ENCODE peak calls at places on chromosomes 7 and 10, in seven cellular contexts. One of them, this sample, is unnamed.

GRCh38 chr7:114297121-114297520 is 117.5 kb upstream of the FOXP2 start:
- ATAC-seq in upper lobe of left lung: no peak
- ATAC-seq in upper lobe of right lung: no peak
- ATAC-seq in lower lobe of right lung: no peak
- ATAC-seq in CD4-positive, alpha-beta T cell: no peak
- ATAC-seq in lung: no peak
- ATAC-seq in HepG2: no peak
- ATAC-seq in this sample: no peak

GRCh38 chr10:46090258-46090812 is 44.3 kb upstream of the MSMB start:
- ATAC-seq in upper lobe of left lung: no peak
- ATAC-seq in upper lobe of right lung: no peak
- ATAC-seq in lower lobe of right lung: no peak
- ATAC-seq in CD4-positive, alpha-beta T cell: no peak
- ATAC-seq in lung: no peak
- ATAC-seq in HepG2: peak
- ATAC-seq in this sample: no peak

GRCh38 chr7:33748793-33749192 is 156.5 kb upstream of the BMPER start:
- ATAC-seq in upper lobe of left lung: no peak
- ATAC-seq in upper lobe of right lung: no peak
- ATAC-seq in lower lobe of right lung: no peak
- ATAC-seq in CD4-positive, alpha-beta T cell: no peak
- ATAC-seq in lung: no peak
- ATAC-seq in HepG2: no peak
- ATAC-seq in this sample: no peak

GRCh38 chr10:14416308-14416700 is 85.6 kb upstream of the FRMD4A start:
- ATAC-seq in upper lobe of left lung: no peak
- ATAC-seq in upper lobe of right lung: no peak
- ATAC-seq in lower lobe of right lung: no peak
- ATAC-seq in CD4-positive, alpha-beta T cell: no peak
- ATAC-seq in lung: no peak
- ATAC-seq in HepG2: no peak
- ATAC-seq in this sample: no peak

GRCh38 chr10:37816290-37816689 is 41.1 kb downstream of the ZNF248 start:
- ATAC-seq in upper lobe of left lung: no peak
- ATAC-seq in upper lobe of right lung: no peak
- ATAC-seq in lower lobe of right lung: no peak
- ATAC-seq in CD4-positive, alpha-beta T cell: no peak
- ATAC-seq in lung: no peak
- ATAC-seq in HepG2: no peak
- ATAC-seq in this sample: no peak

GRCh38 chr10:44030132-44030531 is 354.8 kb downstream of the CXCL12 start:
- ATAC-seq in upper lobe of left lung: no peak
- ATAC-seq in upper lobe of right lung: no peak
- ATAC-seq in lower lobe of right lung: no peak
- ATAC-seq in CD4-positive, alpha-beta T cell: peak
- ATAC-seq in lung: no peak
- ATAC-seq in HepG2: no peak
- ATAC-seq in this sample: no peak

GRCh38 chr10:12549297-12549696 is 199.9 kb downstream of the CAMK1D start:
- ATAC-seq in upper lobe of left lung: no peak
- ATAC-seq in upper lobe of right lung: no peak
- ATAC-seq in lower lobe of right lung: no peak
- ATAC-seq in CD4-positive, alpha-beta T cell: no peak
- ATAC-seq in lung: no peak
- ATAC-seq in HepG2: peak
- ATAC-seq in this sample: no peak

GRCh38 chr7:159109092-159110035 is 35.3 kb downstream of the VIPR2 start:
- ATAC-seq in upper lobe of left lung: no peak
- ATAC-seq in upper lobe of right lung: no peak
- ATAC-seq in lower lobe of right lung: no peak
- ATAC-seq in CD4-positive, alpha-beta T cell: no peak
- ATAC-seq in lung: no peak
- ATAC-seq in HepG2: no peak
- ATAC-seq in this sample: peak

GRCh38 chr10:36819781-36820180 is 305.6 kb upstream of the ANKRD30A start:
- ATAC-seq in upper lobe of left lung: no peak
- ATAC-seq in upper lobe of right lung: peak
- ATAC-seq in lower lobe of right lung: no peak
- ATAC-seq in CD4-positive, alpha-beta T cell: no peak
- ATAC-seq in lung: no peak
- ATAC-seq in HepG2: no peak
- ATAC-seq in this sample: no peak

GRCh38 chr10:1155791-1156615 is 99.8 kb downstream of the WDR37 start:
- ATAC-seq in upper lobe of left lung: no peak
- ATAC-seq in upper lobe of right lung: no peak
- ATAC-seq in lower lobe of right lung: peak
- ATAC-seq in CD4-positive, alpha-beta T cell: no peak
- ATAC-seq in lung: no peak
- ATAC-seq in HepG2: no peak
- ATAC-seq in this sample: no peak

GRCh38 chr7:43942997-43943701 is 16.9 kb downstream of the UBE2D4 start:
- ATAC-seq in upper lobe of left lung: no peak
- ATAC-seq in upper lobe of right lung: no peak
- ATAC-seq in lower lobe of right lung: peak
- ATAC-seq in CD4-positive, alpha-beta T cell: no peak
- ATAC-seq in lung: no peak
- ATAC-seq in HepG2: peak
- ATAC-seq in this sample: no peak

GRCh38 chr7:155378580-155378934 is 79.4 kb upstream of the EN2 start:
- ATAC-seq in upper lobe of left lung: no peak
- ATAC-seq in upper lobe of right lung: no peak
- ATAC-seq in lower lobe of right lung: no peak
- ATAC-seq in CD4-positive, alpha-beta T cell: no peak
- ATAC-seq in lung: no peak
- ATAC-seq in HepG2: no peak
- ATAC-seq in this sample: no peak

GRCh38 chr10:17665742-17666141 is 21.8 kb downstream of the STAM start:
- ATAC-seq in upper lobe of left lung: no peak
- ATAC-seq in upper lobe of right lung: peak
- ATAC-seq in lower lobe of right lung: peak
- ATAC-seq in CD4-positive, alpha-beta T cell: no peak
- ATAC-seq in lung: peak
- ATAC-seq in HepG2: no peak
- ATAC-seq in this sample: peak

GRCh38 chr7:47720141-47720906 is 138.4 kb upstream of the TNS3 start:
- ATAC-seq in upper lobe of left lung: no peak
- ATAC-seq in upper lobe of right lung: no peak
- ATAC-seq in lower lobe of right lung: no peak
- ATAC-seq in CD4-positive, alpha-beta T cell: no peak
- ATAC-seq in lung: no peak
- ATAC-seq in HepG2: no peak
- ATAC-seq in this sample: peak

GRCh38 chr10:30510932-30511700 is 77.1 kb downstream of the MAP3K8 start:
- ATAC-seq in upper lobe of left lung: no peak
- ATAC-seq in upper lobe of right lung: no peak
- ATAC-seq in lower lobe of right lung: no peak
- ATAC-seq in CD4-positive, alpha-beta T cell: no peak
- ATAC-seq in lung: peak
- ATAC-seq in HepG2: peak
- ATAC-seq in this sample: peak

GRCh38 chr7:150324366-150324961 is 1.1 kb upstream of the ACTR3C start:
- ATAC-seq in upper lobe of left lung: peak
- ATAC-seq in upper lobe of right lung: peak
- ATAC-seq in lower lobe of right lung: peak
- ATAC-seq in CD4-positive, alpha-beta T cell: no peak
- ATAC-seq in lung: no peak
- ATAC-seq in HepG2: peak
- ATAC-seq in this sample: no peak

GRCh38 chr10:13115832-13116793 is 16.1 kb downstream of the OPTN start:
- ATAC-seq in upper lobe of left lung: no peak
- ATAC-seq in upper lobe of right lung: no peak
- ATAC-seq in lower lobe of right lung: no peak
- ATAC-seq in CD4-positive, alpha-beta T cell: peak
- ATAC-seq in lung: peak
- ATAC-seq in HepG2: no peak
- ATAC-seq in this sample: no peak

GRCh38 chr10:132890301-132890700 is 52.1 kb downstream of the CFAP46 start:
- ATAC-seq in upper lobe of left lung: no peak
- ATAC-seq in upper lobe of right lung: no peak
- ATAC-seq in lower lobe of right lung: no peak
- ATAC-seq in CD4-positive, alpha-beta T cell: no peak
- ATAC-seq in lung: no peak
- ATAC-seq in HepG2: no peak
- ATAC-seq in this sample: no peak

GRCh38 chr7:21771906-21772610 is 173.6 kb downstream of the CDCA7L start:
- ATAC-seq in upper lobe of left lung: no peak
- ATAC-seq in upper lobe of right lung: no peak
- ATAC-seq in lower lobe of right lung: no peak
- ATAC-seq in CD4-positive, alpha-beta T cell: no peak
- ATAC-seq in lung: no peak
- ATAC-seq in HepG2: no peak
- ATAC-seq in this sample: no peak

GRCh38 chr10:100370561-100370975 is 23.5 kb downstream of the SCD start:
- ATAC-seq in upper lobe of left lung: peak
- ATAC-seq in upper lobe of right lung: peak
- ATAC-seq in lower lobe of right lung: peak
- ATAC-seq in CD4-positive, alpha-beta T cell: peak
- ATAC-seq in lung: no peak
- ATAC-seq in HepG2: peak
- ATAC-seq in this sample: peak

GRCh38 chr10:108203905-108204527 is 1039.5 kb upstream of the SORCS1 start:
- ATAC-seq in upper lobe of left lung: no peak
- ATAC-seq in upper lobe of right lung: no peak
- ATAC-seq in lower lobe of right lung: no peak
- ATAC-seq in CD4-positive, alpha-beta T cell: no peak
- ATAC-seq in lung: no peak
- ATAC-seq in HepG2: no peak
- ATAC-seq in this sample: no peak

DNA sequence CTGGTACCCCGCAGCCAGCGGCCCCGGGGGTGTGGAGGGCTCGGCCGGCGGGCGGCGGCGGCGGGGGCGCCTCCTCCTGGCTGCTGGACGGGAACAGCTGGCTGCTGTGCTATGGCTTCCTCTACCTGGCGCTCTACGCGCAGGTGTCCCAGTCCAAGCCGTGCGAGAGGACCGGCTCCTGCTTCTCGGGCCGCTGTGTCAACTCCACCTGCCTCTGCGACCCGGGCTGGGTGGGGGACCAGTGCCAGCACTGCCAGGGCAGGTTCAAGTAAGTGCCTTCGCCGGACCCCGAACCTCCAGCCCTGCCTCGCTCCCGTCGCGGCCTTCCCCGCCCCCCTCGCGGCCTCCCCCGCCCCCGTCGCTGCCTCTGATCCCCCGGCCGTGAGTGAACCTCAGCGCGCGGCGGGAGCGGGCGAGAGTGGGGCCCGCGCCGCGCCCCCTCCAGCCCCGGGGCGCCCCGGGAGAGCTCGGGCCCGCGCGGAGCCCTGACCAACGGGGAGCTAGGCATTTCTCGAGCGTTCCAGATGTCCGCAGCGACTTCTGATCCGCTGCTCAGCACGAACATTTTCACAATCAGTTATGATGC is 704 bp downstream of the ATRNL1 start:
- ATAC-seq in upper lobe of left lung: no peak
- ATAC-seq in upper lobe of right lung: peak
- ATAC-seq in lower lobe of right lung: peak
- ATAC-seq in CD4-positive, alpha-beta T cell: no peak
- ATAC-seq in lung: peak
- ATAC-seq in HepG2: peak
- ATAC-seq in this sample: peak
- TF ChIP-seq CTCF in upper lobe of left lung: no peak
- TF ChIP-seq CTCF in upper lobe of right lung: peak
- TF ChIP-seq CTCF in lower lobe of right lung: no peak
- TF ChIP-seq CTCF in CD4-positive, alpha-beta T cell: no peak
- TF ChIP-seq CTCF in lung: no peak
- TF ChIP-seq CTCF in HepG2: peak
- TF ChIP-seq CTCF in this sample: no peak

DNA sequence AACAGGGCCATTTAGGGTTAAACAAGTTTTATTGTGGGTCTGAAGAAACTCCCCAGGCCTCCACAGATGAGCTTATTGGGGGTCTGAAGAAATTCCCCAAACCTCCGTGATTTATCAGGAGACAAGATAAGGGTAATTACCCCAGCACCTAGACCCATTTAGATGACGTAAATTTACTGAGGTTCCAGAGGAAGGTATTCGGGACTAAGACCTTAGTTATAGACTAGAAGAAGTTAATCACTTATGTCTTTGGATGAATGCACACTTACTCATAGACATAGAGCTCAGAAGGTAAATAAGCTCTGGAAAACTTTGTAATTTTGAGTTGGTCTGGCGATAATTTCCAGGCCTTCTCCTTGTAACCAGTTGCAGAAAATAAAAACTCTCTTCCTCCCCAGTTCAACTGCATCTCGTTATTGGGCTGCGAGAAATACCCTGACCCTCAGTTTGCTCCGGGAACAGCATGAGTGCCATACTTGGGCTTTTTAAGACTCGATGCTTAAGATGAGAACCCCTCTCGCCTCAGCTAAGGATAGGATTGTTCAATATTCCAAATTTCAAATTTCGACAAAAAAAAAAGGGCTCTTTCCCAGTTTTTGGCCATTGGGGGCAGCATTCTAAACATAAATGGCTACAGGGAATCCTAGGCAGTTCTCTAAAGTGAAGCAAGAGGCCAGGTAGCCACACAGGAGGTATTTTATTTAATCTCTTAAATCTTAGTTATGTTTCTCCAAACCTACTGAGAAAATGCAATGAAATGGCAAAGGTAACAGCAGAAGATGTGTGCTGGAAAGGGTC is 74.7 kb upstream of the PFKP start:
- ATAC-seq in upper lobe of left lung: no peak
- ATAC-seq in upper lobe of right lung: no peak
- ATAC-seq in lower lobe of right lung: no peak
- ATAC-seq in CD4-positive, alpha-beta T cell: no peak
- ATAC-seq in lung: no peak
- ATAC-seq in HepG2: no peak
- ATAC-seq in this sample: no peak
- TF ChIP-seq CTCF in upper lobe of left lung: no peak
- TF ChIP-seq CTCF in upper lobe of right lung: no peak
- TF ChIP-seq CTCF in lower lobe of right lung: no peak
- TF ChIP-seq CTCF in CD4-positive, alpha-beta T cell: no peak
- TF ChIP-seq CTCF in lung: no peak
- TF ChIP-seq CTCF in HepG2: no peak
- TF ChIP-seq CTCF in this sample: no peak

GRCh38 chr10:48242160-48242904 is 32.2 kb downstream of the FRMPD2 start:
- ATAC-seq in upper lobe of left lung: no peak
- ATAC-seq in upper lobe of right lung: no peak
- ATAC-seq in lower lobe of right lung: no peak
- ATAC-seq in CD4-positive, alpha-beta T cell: no peak
- ATAC-seq in lung: no peak
- ATAC-seq in HepG2: no peak
- ATAC-seq in this sample: no peak
- TF ChIP-seq CTCF in upper lobe of left lung: no peak
- TF ChIP-seq CTCF in upper lobe of right lung: no peak
- TF ChIP-seq CTCF in lower lobe of right lung: no peak
- TF ChIP-seq CTCF in CD4-positive, alpha-beta T cell: no peak
- TF ChIP-seq CTCF in lung: no peak
- TF ChIP-seq CTCF in HepG2: no peak
- TF ChIP-seq CTCF in this sample: no peak

DNA sequence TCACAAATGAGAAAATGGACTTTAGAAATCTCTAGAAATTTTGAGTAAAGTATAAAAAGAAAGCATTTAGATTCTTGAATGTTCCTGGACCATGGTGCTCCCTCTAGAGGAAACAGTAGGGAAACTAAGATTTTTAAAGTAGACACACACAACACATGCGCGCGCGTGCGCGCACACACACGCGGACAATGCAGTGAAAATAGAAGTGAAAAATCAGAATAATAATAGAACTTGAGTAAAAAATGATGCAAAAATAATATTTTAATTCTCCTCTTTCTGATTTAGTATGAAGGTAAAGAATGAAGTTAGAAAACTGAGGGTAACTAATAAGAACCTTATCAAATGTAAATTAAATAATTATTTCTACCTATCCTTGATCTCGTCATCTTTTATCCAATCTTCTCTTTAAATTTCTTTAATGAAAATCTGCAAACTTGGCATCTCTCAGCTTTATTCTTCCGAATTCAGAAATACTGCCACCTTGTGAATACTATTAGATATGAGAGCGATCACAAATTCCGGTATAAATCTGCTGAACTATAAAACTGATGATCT is 117.0 kb upstream of the AMPH start:
- ATAC-seq in upper lobe of left lung: no peak
- ATAC-seq in upper lobe of right lung: no peak
- ATAC-seq in lower lobe of right lung: no peak
- ATAC-seq in CD4-positive, alpha-beta T cell: no peak
- ATAC-seq in lung: no peak
- ATAC-seq in HepG2: no peak
- ATAC-seq in this sample: no peak
- TF ChIP-seq CTCF in upper lobe of left lung: no peak
- TF ChIP-seq CTCF in upper lobe of right lung: peak
- TF ChIP-seq CTCF in lower lobe of right lung: no peak
- TF ChIP-seq CTCF in CD4-positive, alpha-beta T cell: no peak
- TF ChIP-seq CTCF in lung: no peak
- TF ChIP-seq CTCF in HepG2: no peak
- TF ChIP-seq CTCF in this sample: no peak

This sample was measured in gastroesophageal sphincter.